ENCODE peak calls at places on chromosomes 12 and 14, in four cellular contexts. A is natural killer cell, O is NCI-H510A treated with DMSO at 0.1 percent for 48 hours, J is hypothalamus. K is an unnamed sample.

GRCh38 chr14:77458249-77458950 is 507 bp downstream of the AHSA1 start:
- DNase-seq in A (peak; percentile 19), J (no peak), O (peak; percentile 13), K (no peak)

GRCh38 chr14:84825481-84825880 is 704.5 kb upstream of the FLRT2 start:
- DNase-seq in J (no peak), O (no peak), A (no peak), K (no peak)

GRCh38 chr12:120286768-120287490 is 4.8 kb downstream of the RNU4-2 start:
- DNase-seq in A (no peak), J (no peak), O (no peak), K (no peak)

GRCh38 chr12:129404556-129404955 is 499.3 kb downstream of the TMEM132D start:
- DNase-seq in O (peak; percentile 10), J (no peak), A (no peak), K (no peak)

GRCh38 chr14:75011356-75012097 is 8.8 kb downstream of the EIF2B2 start:
- DNase-seq in J (no peak), A (no peak), O (no peak), K (no peak)

GRCh38 chr12:94308612-94309011 is 151.1 kb downstream of the CEP83 start:
- DNase-seq in J (no peak), A (no peak), O (no peak), K (no peak)

GRCh38 chr14:74552623-74553022 is 59.1 kb downstream of the ISCA2 start:
- DNase-seq in A (no peak), O (no peak), J (peak; percentile 22), K (no peak)

GRCh38 chr14:74038015-74038859 is 19.1 kb downstream of the BBOF1 start:
- DNase-seq in A (no peak), J (no peak), O (peak; percentile 90), K (no peak)

GRCh38 chr14:89187501-89187900 is 229.5 kb downstream of the FOXN3 start:
- DNase-seq in J (no peak), O (no peak), A (no peak), K (no peak)

GRCh38 chr14:95157987-95158712 is 821 bp upstream of the DICER1 start:
- DNase-seq in O (no peak), J (no peak), A (no peak), K (no peak)

GRCh38 chr12:64729909-64730584 is 29.2 kb downstream of the GNS start:
- DNase-seq in J (no peak), O (no peak), A (no peak), K (no peak)

GRCh38 chr14:104882325-104882973 is 17.4 kb downstream of the CEP170B start:
- DNase-seq in J (no peak), O (peak; percentile 83), A (no peak), K (no peak)

GRCh38 chr12:104573-105081 is 38.1 kb downstream of the IQSEC3 start:
- DNase-seq in A (no peak), O (peak; percentile 94), J (no peak), K (no peak)

GRCh38 chr14:92366237-92366636 is 43.3 kb downstream of the SLC24A4 start:
- DNase-seq in O (no peak), A (no peak), J (no peak), K (no peak)

GRCh38 chr12:575948-576612 is 87.2 kb downstream of the NINJ2 start:
- DNase-seq in A (peak; percentile 88), J (peak; percentile 78), O (peak; percentile 77), K (peak; percentile 66)

GRCh38 chr14:64410084-64410774 is 22.1 kb downstream of the MTHFD1 start:
- DNase-seq in J (no peak), A (no peak), O (no peak), K (no peak)

GRCh38 chr12:57093412-57094193 is 4.7 kb downstream of the NAB2 start:
- DNase-seq in A (peak; percentile 45), O (no peak), J (no peak), K (no peak)